ENCODE peak calls at places on chromosomes 1 and 21, in five cellular contexts. K is brain microvascular endothelial cell, W is PC-3, P is lower lobe of right lung, H is caudate nucleus. G is an unnamed sample.

GRCh38 chr1:211735208-211736170 is 60.1 kb upstream of the NEK2 start:
- DNase-seq in K (peak; percentile 89), P (no peak), W (peak; percentile 99), H (peak; percentile 56), G (peak; percentile 92)

GRCh38 chr1:167330601-167331293 is 110.1 kb downstream of the POU2F1 start:
- DNase-seq in K (no peak), H (no peak), W (no peak), P (no peak), G (no peak)

GRCh38 chr1:9035226-9035625 is 9.0 kb upstream of the SLC2A7 start:
- DNase-seq in P (no peak), H (no peak), W (no peak), K (no peak), G (no peak)

GRCh38 chr1:29056256-29056655 is 67.4 kb downstream of the TMEM200B start:
- DNase-seq in W (no peak), P (no peak), H (no peak), K (no peak), G (no peak)

GRCh38 chr1:17347769-17348592 is 24.0 kb upstream of the PADI6 start:
- DNase-seq in H (no peak), W (peak; percentile 97), K (peak; percentile 49), P (peak; percentile 26), G (no peak)

GRCh38 chr1:82319526-82319925 is 518.8 kb downstream of the ADGRL2 start:
- DNase-seq in K (no peak), H (no peak), W (no peak), P (no peak), G (no peak)

GRCh38 chr1:11781298-11781697 is 19.3 kb downstream of the C1orf167 start:
- DNase-seq in P (no peak), H (no peak), K (no peak), W (no peak), G (peak; percentile 31)

GRCh38 chr1:118788372-118788955 is 199.7 kb downstream of the TBX15 start:
- DNase-seq in H (no peak), K (peak; percentile 91), P (no peak), W (peak; percentile 73), G (peak; percentile 98)

GRCh38 chr1:25343872-25344271 is 5.7 kb downstream of the TMEM50A start:
- DNase-seq in H (no peak), P (no peak), W (peak; percentile 52), K (peak; percentile 80), G (peak; percentile 81)

GRCh38 chr1:223872308-223872878 is 26.6 kb upstream of the TP53BP2 start:
- DNase-seq in K (no peak), P (no peak), H (no peak), W (no peak), G (no peak)

GRCh38 chr1:149917590-149918144 is at the start of gene SV2A:
- DNase-seq in H (peak; percentile 14), W (no peak), P (no peak), K (no peak), G (peak; percentile 76)

GRCh38 chr1:58816072-58816746 is 32.4 kb upstream of the JUN start:
- DNase-seq in K (peak; percentile 87), H (no peak), W (peak; percentile 89), P (peak; percentile 97), G (peak; percentile 92)

GRCh38 chr1:64111787-64112186 is 91.6 kb upstream of the UBE2U start:
- DNase-seq in P (no peak), W (no peak), H (no peak), K (no peak), G (no peak)

GRCh38 chr1:6354659-6355317 is 38.8 kb downstream of the ACOT7 start:
- DNase-seq in P (no peak), H (no peak), K (no peak), W (no peak), G (no peak)

GRCh38 chr1:183871142-183871541 is 66.2 kb downstream of the RGL1 start:
- DNase-seq in W (peak; percentile 83), H (no peak), P (no peak), K (peak; percentile 60), G (no peak)

GRCh38 chr1:176949033-176949662 is 215.4 kb downstream of the ASTN1 start:
- DNase-seq in W (peak; percentile 54), K (peak; percentile 1), H (no peak), P (peak; percentile 63), G (peak; percentile 53)

GRCh38 chr21:34704119-34704518 is 35.3 kb downstream of the CLIC6 start:
- DNase-seq in H (no peak), K (no peak), W (no peak), P (no peak), G (no peak)

GRCh38 chr1:154943649-154944421 is 7.3 kb upstream of the PMVK start:
- DNase-seq in P (no peak), W (peak; percentile 64), K (no peak), H (no peak), G (peak; percentile 40)

GRCh38 chr1:222234351-222234750 is 313.6 kb downstream of the HHIPL2 start:
- DNase-seq in H (no peak), K (no peak), W (no peak), P (no peak), G (no peak)

GRCh38 chr1:109499081-109499480 is 5.2 kb downstream of the CYB561D1 start:
- DNase-seq in K (no peak), P (no peak), W (no peak), H (no peak), G (no peak)
- H3K27ac ChIP-seq in K (no peak overlapping the region), P (no peak overlapping the region), W (no peak overlapping the region), H (peak overlapping the region; percentile 36), G (peak overlapping the region; percentile 58)

GRCh38 chr1:229410692-229411433 is 23.0 kb downstream of the ACTA1 start:
- DNase-seq in W (peak; percentile 72), K (peak; percentile 16), H (peak; percentile 79), P (no peak), G (peak; percentile 90)
- H3K27ac ChIP-seq in W (no peak overlapping the region), K (no peak overlapping the region), H (peak overlapping the region; percentile 85), P (no peak overlapping the region), G (peak overlapping the region; percentile 55)

DNA sequence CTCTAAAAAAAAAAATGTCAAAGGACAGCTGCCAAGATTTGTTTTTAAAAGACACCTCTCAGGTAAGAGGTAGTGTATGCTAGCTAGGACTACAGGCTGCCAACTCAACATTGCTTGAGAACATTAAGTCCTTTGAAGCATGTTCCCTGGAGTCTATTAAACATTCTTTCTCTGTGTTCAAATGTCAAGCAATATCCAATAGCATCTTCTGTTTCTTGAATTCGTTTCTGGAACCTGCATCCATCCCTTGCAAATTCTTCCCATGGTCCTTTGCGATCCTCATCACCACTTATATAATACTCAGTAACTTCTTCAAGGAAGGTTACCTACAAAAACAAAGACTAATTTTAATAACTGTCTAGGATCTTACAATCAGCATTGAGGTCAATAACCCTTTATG is 5.6 kb downstream of the PPP1R15B start:
- DNase-seq in P (no peak), H (no peak), K (no peak), W (no peak), G (no peak)
- H3K27ac ChIP-seq in P (no peak overlapping the region), H (no peak overlapping the region), K (no peak overlapping the region), W (no peak overlapping the region), G (no peak overlapping the region)

GRCh38 chr1:208211901-208212843 is 32.0 kb downstream of the PLXNA2 start:
- DNase-seq in H (no peak), K (no peak), P (no peak), W (no peak), G (peak; percentile 63)
- H3K27ac ChIP-seq in H (no peak overlapping the region), K (no peak overlapping the region), P (peak overlapping the region; percentile 2), W (no peak overlapping the region), G (peak overlapping the region; percentile 59)

GRCh38 chr1:205506409-205507196 is 2.1 kb downstream of the CDK18 start:
- DNase-seq in W (no peak), P (no peak), K (no peak), H (no peak), G (no peak)
- H3K27ac ChIP-seq in W (no peak overlapping the region), P (no peak overlapping the region), K (no peak overlapping the region), H (peak overlapping the region; percentile 95), G (no peak overlapping the region)

DNA sequence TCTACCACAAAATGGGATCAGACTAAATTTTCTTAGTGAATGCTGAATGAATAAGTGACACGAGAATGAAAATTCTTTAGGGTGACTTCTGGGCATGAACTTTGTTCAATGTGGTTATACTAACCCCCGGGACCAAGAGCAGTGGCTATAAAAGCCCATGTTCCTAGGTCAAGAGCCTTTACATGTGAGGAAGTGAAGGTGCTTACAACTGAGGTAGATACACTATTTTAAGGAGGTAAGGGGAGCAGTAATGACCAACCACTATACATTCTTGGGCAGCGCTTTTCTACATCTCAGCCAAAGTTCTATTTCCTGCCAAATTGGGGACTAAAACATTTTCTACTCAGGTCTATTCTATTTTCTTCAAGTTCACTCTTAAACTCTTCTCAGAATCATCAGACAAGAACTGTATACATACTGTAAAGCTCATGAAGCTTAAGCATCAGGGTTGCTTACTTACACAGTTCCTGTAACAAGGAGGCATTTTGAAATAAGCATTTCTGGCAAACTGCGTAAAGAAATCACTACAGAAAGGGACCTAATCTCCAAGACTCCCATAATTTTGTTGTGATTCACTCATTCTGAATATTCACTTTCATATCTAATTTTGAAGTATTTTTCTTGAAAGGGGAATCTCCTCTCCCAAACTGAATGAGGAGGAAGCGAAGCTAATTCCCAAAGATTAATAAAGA is 8.5 kb upstream of the ARHGAP29 start:
- DNase-seq in P (no peak), W (peak; percentile 46), K (no peak), H (no peak), G (no peak)
- H3K27ac ChIP-seq in P (peak overlapping the region; percentile 87), W (peak overlapping the region; percentile 92), K (peak overlapping the region; percentile 90), H (no peak overlapping the region), G (no peak overlapping the region)

GRCh38 chr1:43368646-43369020 is 822 bp upstream of the ELOVL1 start:
- DNase-seq in P (no peak), K (no peak), H (no peak), W (no peak), G (peak; percentile 41)

GRCh38 chr1:43370564-43370963 is 2.8 kb upstream of the ELOVL1 start:
- DNase-seq in K (no peak), H (no peak), W (no peak), P (no peak), G (no peak)

GRCh38 chr1:43367904-43368645 is at the start of gene ELOVL1:
- DNase-seq in H (peak; percentile 33), K (peak; percentile 74), W (peak; percentile 90), P (peak; percentile 96), G (peak; percentile 92)

GRCh38 chr1:43373034-43373940 is 5.5 kb upstream of the ELOVL1 start:
- DNase-seq in P (no peak), H (no peak), W (peak; percentile 93), K (peak; percentile 63), G (no peak)

DNA sequence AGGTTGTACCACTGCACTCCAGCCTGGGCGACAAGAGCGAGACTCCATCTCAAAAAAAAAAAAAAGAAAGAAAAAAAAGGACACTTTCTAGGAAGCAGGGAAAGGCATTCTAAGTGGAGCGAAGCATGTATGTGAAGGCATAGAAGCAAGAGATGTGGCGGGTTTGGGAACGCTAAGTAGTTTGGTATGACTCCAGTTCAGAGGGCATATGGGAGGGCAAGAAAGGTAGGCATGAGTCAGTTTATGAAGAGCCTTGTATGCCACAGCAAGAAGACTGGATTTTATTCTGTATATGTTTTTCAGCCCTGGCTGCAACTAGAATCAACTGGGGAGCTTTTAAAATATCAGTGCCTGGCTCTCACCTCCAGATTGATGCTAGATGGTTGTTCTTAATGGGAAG is 4.4 kb upstream of the ELOVL1 start:
- DNase-seq in K (no peak), P (no peak), W (peak; percentile 60), H (no peak), G (no peak)
- H3K27ac ChIP-seq in K (peak overlapping the region; percentile 49), P (no peak overlapping the region), W (peak overlapping the region; percentile 90), H (peak overlapping the region; percentile 33), G (no peak overlapping the region)

GRCh38 chr1:193456883-193457282 is 270.5 kb upstream of the B3GALT2 start:
- DNase-seq in K (no peak), P (no peak), H (no peak), W (no peak), G (no peak)
- H3K27ac ChIP-seq in K (no peak overlapping the region), P (no peak overlapping the region), H (no peak overlapping the region), W (no peak overlapping the region), G (no peak overlapping the region)

G was measured in SJCRH30.